ENCODE peak calls at places on chromosome 19, in eight cellular contexts. I, T, F, N, S, K, O and U are unnamed samples.

GRCh38 chr19:35556025-35556590 is 7.3 kb downstream of the ATP4A start:
- DNase-seq in I (no peak), T (no peak), F (no peak), N (no peak), S (no peak), K (no peak), O (no peak), U (no peak)

GRCh38 chr19:13396256-13397080 is 109.8 kb downstream of the CACNA1A start:
- DNase-seq in I (peak), T (no peak), F (no peak), N (no peak), S (peak), K (peak), O (no peak), U (no peak)

GRCh38 chr19:30086916-30087315 is 144.9 kb downstream of the URI1 start:
- DNase-seq in I (no peak), T (no peak), F (no peak), N (no peak), S (no peak), K (no peak), O (no peak), U (no peak)

GRCh38 chr19:42634409-42635232 is 39.9 kb upstream of the CEACAM8 start:
- DNase-seq in I (peak), T (no peak), F (peak), N (no peak), S (peak), K (no peak), O (no peak), U (peak)

GRCh38 chr19:52592301-52592700 is 22.2 kb downstream of the ZNF701 start:
- DNase-seq in I (no peak), T (no peak), F (no peak), N (no peak), S (no peak), K (no peak), O (no peak), U (no peak)

GRCh38 chr19:11373166-11373884 is 1.1 kb upstream of the SWSAP1 start:
- DNase-seq in I (no peak), T (no peak), F (no peak), N (no peak), S (no peak), K (peak), O (no peak), U (peak)

GRCh38 chr19:23402388-23402787 is 7.1 kb upstream of the ZNF91 start:
- DNase-seq in I (no peak), T (no peak), F (no peak), N (no peak), S (no peak), K (no peak), O (no peak), U (no peak)

GRCh38 chr19:23509686-23510450 is 114.6 kb upstream of the ZNF91 start:
- DNase-seq in I (no peak), T (no peak), F (no peak), N (no peak), S (no peak), K (no peak), O (no peak), U (no peak)

GRCh38 chr19:3606690-3607289 is at the start of gene TBXA2R:
- DNase-seq in I (peak), T (peak), F (peak), N (no peak), S (peak), K (peak), O (peak), U (no peak)

GRCh38 chr19:13051581-13052165 is 51.0 kb downstream of the LYL1 start:
- DNase-seq in I (peak), T (peak), F (peak), N (no peak), S (no peak), K (no peak), O (no peak), U (no peak)

GRCh38 chr19:4831351-4832340 is at the start of gene TICAM1:
- DNase-seq in I (peak), T (peak), F (peak), N (peak), S (peak), K (peak), O (peak), U (peak)

GRCh38 chr19:43820098-43820860 is 6.8 kb upstream of the ZNF283 start:
- DNase-seq in I (peak), T (no peak), F (peak), N (no peak), S (no peak), K (peak), O (no peak), U (no peak)